ENCODE peak calls at places on chromosomes 16 and 17, in six cellular contexts. One of them, this sample, is unnamed.

GRCh38 chr16:65071371-65072311 is 50.2 kb downstream of the CDH11 start:
- DNase-seq in HEK293T: no peak
- DNase-seq in ascending aorta: peak; percentile 79
- DNase-seq in GOT3: no peak
- DNase-seq in brain microvascular endothelial cell: peak; percentile 45
- DNase-seq in hepatic stellate cell: peak; percentile 26
- DNase-seq in this sample: no peak

GRCh38 chr16:14244344-14245010 is 173.4 kb downstream of the MRTFB start:
- DNase-seq in HEK293T: no peak
- DNase-seq in ascending aorta: no peak
- DNase-seq in GOT3: no peak
- DNase-seq in brain microvascular endothelial cell: no peak
- DNase-seq in hepatic stellate cell: no peak
- DNase-seq in this sample: no peak

GRCh38 chr16:63816304-63816703 is 1305.6 kb downstream of the CDH11 start:
- DNase-seq in HEK293T: no peak
- DNase-seq in ascending aorta: no peak
- DNase-seq in GOT3: no peak
- DNase-seq in brain microvascular endothelial cell: no peak
- DNase-seq in hepatic stellate cell: no peak
- DNase-seq in this sample: no peak

GRCh38 chr17:15998031-15998574 is 1.4 kb downstream of the ZSWIM7 start:
- DNase-seq in HEK293T: no peak
- DNase-seq in ascending aorta: no peak
- DNase-seq in GOT3: no peak
- DNase-seq in brain microvascular endothelial cell: no peak
- DNase-seq in hepatic stellate cell: no peak
- DNase-seq in this sample: no peak

GRCh38 chr17:63848834-63849689 is 6.6 kb upstream of the SMARCD2 start:
- DNase-seq in HEK293T: peak; percentile 95
- DNase-seq in ascending aorta: peak; percentile 95
- DNase-seq in GOT3: peak; percentile 66
- DNase-seq in brain microvascular endothelial cell: peak; percentile 86
- DNase-seq in hepatic stellate cell: peak; percentile 94
- DNase-seq in this sample: peak; percentile 61

GRCh38 chr16:55367796-55368195 is 43.8 kb downstream of the IRX6 start:
- DNase-seq in HEK293T: no peak
- DNase-seq in ascending aorta: no peak
- DNase-seq in GOT3: no peak
- DNase-seq in brain microvascular endothelial cell: no peak
- DNase-seq in hepatic stellate cell: no peak
- DNase-seq in this sample: no peak

GRCh38 chr16:68860978-68861892 is 17.9 kb downstream of the TANGO6 start:
- DNase-seq in HEK293T: no peak
- DNase-seq in ascending aorta: no peak
- DNase-seq in GOT3: no peak
- DNase-seq in brain microvascular endothelial cell: no peak
- DNase-seq in hepatic stellate cell: no peak
- DNase-seq in this sample: no peak

GRCh38 chr16:89779231-89779912 is 37.1 kb downstream of the FANCA start:
- DNase-seq in HEK293T: no peak
- DNase-seq in ascending aorta: no peak
- DNase-seq in GOT3: no peak
- DNase-seq in brain microvascular endothelial cell: no peak
- DNase-seq in hepatic stellate cell: no peak
- DNase-seq in this sample: no peak

GRCh38 chr16:11801481-11802021 is 4.5 kb upstream of the ZC3H7A start:
- DNase-seq in HEK293T: no peak
- DNase-seq in ascending aorta: no peak
- DNase-seq in GOT3: no peak
- DNase-seq in brain microvascular endothelial cell: no peak
- DNase-seq in hepatic stellate cell: no peak
- DNase-seq in this sample: no peak

GRCh38 chr16:70250748-70251650 is 741 bp downstream of the EXOSC6 start:
- DNase-seq in HEK293T: peak; percentile 48
- DNase-seq in ascending aorta: no peak
- DNase-seq in GOT3: no peak
- DNase-seq in brain microvascular endothelial cell: peak; percentile 11
- DNase-seq in hepatic stellate cell: peak; percentile 59
- DNase-seq in this sample: peak; percentile 45

This sample was measured in neuronal stem cell.